ENCODE peak calls at places on chromosomes 7 and 10, in eight cellular contexts. F is heart left ventricle; I is CD4-positive, alpha-beta memory T cell; O is esophagus squamous epithelium; N is CD8-positive, alpha-beta memory T cell; Q is tibial artery; Y is brain microvascular endothelial cell; M is upper lobe of right lung. G is an unnamed sample. For H3K27me3, the result is how much of the 10 kb centered on the place peaks cover.

GRCh38 chr10:13496164-13496563 is 32.6 kb downstream of the BEND7 start:
- DNase-seq in I (no peak), O (no peak), Y (no peak), N (no peak), F (no peak), M (no peak), Q (no peak), G (no peak)

GRCh38 chr7:150413640-150414081 is 34.5 kb downstream of the ZNF775 start:
- DNase-seq in O (no peak), I (no peak), N (no peak), M (no peak), Y (no peak), Q (no peak), F (no peak), G (no peak)

GRCh38 chr7:55130079-55130476 is 111.3 kb downstream of the EGFR start:
- DNase-seq in O (no peak), Y (no peak), F (no peak), Q (no peak), N (no peak), M (no peak), I (no peak), G (no peak)

GRCh38 chr7:29349362-29349761 is 154.8 kb downstream of the CHN2 start:
- DNase-seq in Q (no peak), M (no peak), F (no peak), N (no peak), I (no peak), O (no peak), Y (no peak), G (no peak)

GRCh38 chr7:108581655-108582491 is 12.2 kb downstream of the DNAJB9 start:
- DNase-seq in Y (no peak), I (no peak), F (no peak), N (no peak), Q (no peak), O (no peak), M (no peak), G (no peak)

GRCh38 chr7:155917836-155918385 is 105.6 kb upstream of the SHH start:
- DNase-seq in O (no peak), M (no peak), Y (no peak), N (no peak), I (no peak), F (no peak), Q (no peak), G (no peak)

GRCh38 chr10:123245264-123245663 is 91.1 kb downstream of the BUB3 start:
- DNase-seq in M (no peak), O (no peak), N (no peak), I (no peak), Y (no peak), Q (no peak), F (no peak), G (no peak)

GRCh38 chr7:79822620-79823240 is 311.9 kb upstream of the GNAI1 start:
- DNase-seq in N (no peak), I (no peak), O (no peak), Q (no peak), Y (no peak), F (no peak), M (no peak), G (no peak)

GRCh38 chr10:80529604-80530003 is 8.1 kb upstream of the SH2D4B start:
- DNase-seq in Y (no peak), F (peak), O (no peak), Q (no peak), M (no peak), N (peak), I (peak), G (no peak)

GRCh38 chr7:132312531-132313070 is 263.7 kb downstream of the PLXNA4 start:
- DNase-seq in Y (no peak), Q (no peak), O (no peak), N (no peak), I (no peak), F (no peak), M (no peak), G (no peak)

GRCh38 chr10:61761825-61762217 is 99.1 kb downstream of the CABCOCO1 start:
- DNase-seq in Y (no peak), O (no peak), M (no peak), F (no peak), I (no peak), N (no peak), Q (no peak), G (no peak)

GRCh38 chr10:111475720-111476119 is 398.9 kb downstream of the ADRA2A start:
- DNase-seq in M (no peak), Y (no peak), N (no peak), O (no peak), F (no peak), Q (no peak), I (no peak), G (no peak)

GRCh38 chr10:44008270-44008916 is 359.7 kb upstream of the ZNF32 start:
- DNase-seq in N (no peak), F (peak), Y (peak), I (no peak), O (no peak), Q (no peak), M (no peak), G (no peak)

GRCh38 chr10:125165584-125166340 is 5.4 kb upstream of the CTBP2 start:
- DNase-seq in N (no peak), I (no peak), Y (no peak), Q (no peak), M (no peak), O (no peak), F (no peak), G (no peak)

GRCh38 chr7:8063706-8064297 is 95.2 kb downstream of the GLCCI1 start:
- DNase-seq in F (no peak), Y (no peak), M (no peak), I (no peak), N (no peak), O (no peak), Q (no peak), G (peak)

GRCh38 chr10:77726301-77726700 is 88.7 kb upstream of the KCNMA1 start:
- DNase-seq in O (no peak), M (no peak), Q (no peak), N (no peak), Y (no peak), I (no peak), F (no peak), G (no peak)

GRCh38 chr7:121297843-121298242 is 31.0 kb upstream of the WNT16 start:
- DNase-seq in I (no peak), M (no peak), Q (no peak), Y (no peak), F (no peak), N (no peak), O (no peak), G (no peak)

GRCh38 chr10:127302343-127302742 is 106.0 kb upstream of the INSYN2A start:
- DNase-seq in Q (no peak), I (no peak), N (no peak), Y (no peak), O (no peak), M (no peak), F (no peak), G (peak)

GRCh38 chr10:129935102-129935860 is 28.8 kb downstream of the EBF3 start:
- DNase-seq in N (no peak), F (peak), M (no peak), Q (no peak), Y (no peak), O (no peak), I (no peak), G (no peak)

GRCh38 chr7:152459724-152460251 is 24.0 kb upstream of the KMT2C start:
- DNase-seq in F (peak), Y (no peak), I (no peak), Q (peak), M (peak), O (no peak), N (no peak), G (no peak)

DNA sequence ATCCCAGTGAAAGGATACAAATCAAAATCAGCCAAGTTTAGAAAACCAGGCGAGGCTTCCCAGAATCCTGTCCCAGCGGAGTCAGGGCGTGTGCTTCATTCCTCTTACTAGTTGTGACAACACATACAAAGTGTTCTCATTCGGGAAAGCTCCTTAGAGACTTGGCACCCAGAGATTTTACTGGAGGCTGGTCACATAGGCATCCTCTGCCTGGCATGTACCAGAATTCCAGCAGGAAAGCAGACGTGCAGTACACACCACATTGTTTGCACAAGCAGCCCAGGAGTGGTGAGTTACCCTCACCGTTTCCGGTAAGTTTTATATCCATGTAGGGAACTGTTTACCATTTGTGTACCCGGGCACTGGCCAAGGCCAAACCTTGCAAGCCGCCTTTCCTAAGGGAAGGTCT is 34.9 kb downstream of the MMRN2 start:
- DNase-seq in O (no peak), Y (no peak), N (no peak), M (no peak), F (no peak), I (no peak), Q (no peak), G (no peak)
- H3K27me3 ChIP-seq in O (under half), Y (under half), N (under half), M (under half), F (under half), I (under half), Q (under half), G (under half)

GRCh38 chr10:45580781-45581496 is 91.6 kb downstream of the ZFAND4 start:
- DNase-seq in O (no peak), Y (no peak), Q (no peak), M (no peak), N (no peak), F (no peak), I (peak), G (no peak)
- H3K27ac ChIP-seq in O (peak), Y (no peak), Q (no peak), M (peak), N (peak), F (no peak), I (peak), G (no peak)

DNA sequence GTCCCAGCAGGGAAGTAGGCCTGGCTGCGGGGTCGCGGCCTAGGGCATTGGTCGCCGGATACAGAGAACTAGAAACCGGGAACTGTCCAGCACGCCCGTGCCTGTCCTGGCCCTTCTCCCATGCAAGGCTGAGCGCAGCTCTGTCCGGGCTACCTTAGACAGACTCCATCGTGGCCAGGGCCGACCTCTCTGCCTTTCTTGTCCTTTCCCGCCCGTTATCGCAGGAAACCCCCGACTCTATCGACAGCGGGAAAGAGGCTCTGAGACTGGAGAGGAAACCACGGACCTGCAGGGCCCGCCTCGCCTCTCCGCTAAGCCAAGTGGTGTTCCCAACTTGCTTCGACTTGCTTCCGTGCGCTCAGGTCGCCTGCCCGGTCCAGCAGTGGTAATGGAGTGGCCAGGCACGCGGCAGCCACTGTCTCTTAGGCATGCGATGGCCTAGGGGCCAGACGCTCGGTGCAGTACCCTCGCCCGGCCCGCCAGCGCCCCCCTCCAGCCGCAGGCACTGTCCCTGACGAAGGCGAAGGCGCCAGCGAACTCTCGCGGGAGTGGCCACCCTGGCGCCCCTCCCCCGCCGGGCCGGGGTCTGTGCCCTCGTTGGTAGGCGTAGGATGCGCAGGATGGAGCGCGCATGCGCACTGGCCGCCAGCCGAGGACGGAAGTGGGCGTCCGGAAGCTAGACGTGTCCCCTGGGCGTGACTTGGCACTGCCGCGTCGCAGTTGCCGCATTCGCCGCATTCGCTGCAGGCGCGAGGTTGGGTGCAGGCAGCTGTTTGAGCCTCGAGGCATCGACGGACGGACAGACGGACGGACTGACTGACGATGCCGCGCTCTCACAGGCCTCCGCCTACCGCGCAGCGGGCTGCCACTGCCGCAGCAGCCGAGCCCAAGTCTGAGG is 54.4 kb downstream of the MCMBP start:
- DNase-seq in Y (peak), M (peak), I (peak), N (peak), O (no peak), Q (peak), F (peak), G (no peak)
- H3K4me3 ChIP-seq in Y (peak), M (peak), I (no peak), N (no peak), O (peak), Q (peak), F (no peak), G (no peak)

GRCh38 chr7:127253289-127254162 is 785 bp upstream of the GRM8 start:
- DNase-seq in O (no peak), N (peak), I (peak), F (peak), Y (peak), Q (peak), M (peak), G (peak)
- H3K27me3 ChIP-seq in O (under half), N (under half), I (under half), F (under half), Y (under half), Q (under half), M (half or more), G (under half)

DNA sequence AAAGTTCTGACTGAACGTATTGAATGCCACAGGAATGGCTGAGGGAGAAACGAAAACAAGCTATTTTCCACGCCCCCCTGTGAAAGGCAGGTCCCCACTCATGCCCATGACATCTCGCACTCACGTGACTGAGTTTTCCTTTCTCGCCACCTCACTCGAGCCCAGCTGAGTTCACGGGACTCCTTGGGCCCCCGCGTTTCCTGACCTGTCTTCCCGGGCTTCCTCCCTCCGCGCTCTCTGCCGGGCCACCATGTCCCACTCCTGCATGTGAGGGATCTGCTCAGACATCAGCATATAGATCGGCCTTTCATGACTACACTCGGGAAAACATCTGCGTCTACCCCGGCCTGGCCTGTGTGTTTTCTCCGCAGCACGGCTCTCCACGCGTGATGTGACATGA is 226.0 kb upstream of the ADARB2 start:
- DNase-seq in Y (no peak), O (no peak), N (no peak), F (no peak), I (no peak), M (no peak), Q (no peak), G (no peak)
- H3K27ac ChIP-seq in Y (no peak), O (no peak), N (no peak), F (no peak), I (no peak), M (no peak), Q (no peak), G (no peak)

GRCh38 chr10:89301231-89301630 is 615 bp upstream of the IFIT2 start:
- DNase-seq in M (no peak), Y (no peak), Q (peak), I (no peak), N (no peak), F (no peak), O (no peak), G (peak)

GRCh38 chr10:89306019-89306418 is 4.2 kb downstream of the IFIT2 start:
- DNase-seq in I (no peak), M (no peak), N (no peak), Q (no peak), Y (no peak), O (no peak), F (no peak), G (no peak)

GRCh38 chr10:89301721-89302445 is at the start of gene IFIT2:
- DNase-seq in I (peak), Y (peak), M (no peak), Q (peak), N (peak), O (no peak), F (peak), G (peak)

GRCh38 chr10:89303161-89303560 is 1.3 kb downstream of the IFIT2 start:
- DNase-seq in I (no peak), Y (no peak), M (no peak), Q (no peak), F (no peak), O (no peak), N (no peak), G (no peak)

DNA sequence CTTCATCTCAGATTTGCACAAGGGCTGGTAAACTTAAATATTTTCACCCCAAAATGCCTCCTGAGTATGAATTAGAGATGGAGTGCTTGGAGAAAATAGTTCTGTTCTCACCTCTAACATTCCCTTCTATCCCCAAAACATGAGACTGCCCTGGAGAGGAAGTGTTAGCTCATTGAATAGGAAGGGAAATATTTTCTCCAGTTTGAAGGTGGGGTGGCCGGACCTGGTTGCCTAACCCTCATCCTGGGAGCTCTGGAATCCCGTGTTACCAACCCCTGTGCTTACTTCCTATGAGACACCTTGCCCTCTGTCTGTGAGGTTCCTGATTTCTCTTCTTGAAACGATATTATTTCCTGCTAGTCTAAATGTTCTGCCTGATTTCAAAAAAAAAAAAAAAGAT is 782 bp downstream of the IFIT2 start:
- DNase-seq in Q (no peak), F (no peak), N (no peak), I (no peak), M (no peak), O (no peak), Y (no peak), G (no peak)
- H3K4me3 ChIP-seq in Q (peak), F (peak), N (peak), I (peak), M (peak), O (peak), Y (no peak), G (no peak)

DNA sequence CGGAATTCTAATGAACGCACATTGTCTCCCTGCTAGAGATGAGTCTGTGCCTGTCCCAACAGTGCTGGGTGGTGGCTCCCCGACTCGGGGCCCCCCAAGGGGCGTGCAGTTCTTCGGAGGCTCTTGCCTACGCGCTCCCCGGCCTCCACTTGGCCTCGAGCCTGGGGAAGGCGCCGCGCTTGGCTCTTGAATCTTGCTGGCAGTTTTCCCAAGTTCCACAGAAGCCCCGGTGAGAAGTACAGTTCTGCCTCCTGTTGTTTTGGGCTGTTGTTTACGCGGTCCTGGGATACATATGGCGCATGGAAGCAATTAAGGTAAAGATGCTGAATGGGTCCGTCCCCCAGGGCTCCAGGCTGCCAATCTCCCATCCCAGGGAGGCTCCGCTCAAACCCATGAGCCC is 32.6 kb upstream of the UNCX start:
- DNase-seq in F (no peak), I (no peak), Y (peak), Q (no peak), N (no peak), M (no peak), O (no peak), G (peak)
- H3K27me3 ChIP-seq in F (under half), I (under half), Y (under half), Q (under half), N (under half), M (under half), O (under half), G (under half)

GRCh38 chr10:86483664-86484063 is 37.9 kb downstream of the WAPL start:
- DNase-seq in Y (no peak), I (no peak), Q (no peak), M (no peak), F (no peak), O (no peak), N (no peak), G (no peak)
- H3K27ac ChIP-seq in Y (no peak), I (no peak), Q (no peak), M (no peak), F (no peak), O (no peak), N (no peak), G (no peak)

DNA sequence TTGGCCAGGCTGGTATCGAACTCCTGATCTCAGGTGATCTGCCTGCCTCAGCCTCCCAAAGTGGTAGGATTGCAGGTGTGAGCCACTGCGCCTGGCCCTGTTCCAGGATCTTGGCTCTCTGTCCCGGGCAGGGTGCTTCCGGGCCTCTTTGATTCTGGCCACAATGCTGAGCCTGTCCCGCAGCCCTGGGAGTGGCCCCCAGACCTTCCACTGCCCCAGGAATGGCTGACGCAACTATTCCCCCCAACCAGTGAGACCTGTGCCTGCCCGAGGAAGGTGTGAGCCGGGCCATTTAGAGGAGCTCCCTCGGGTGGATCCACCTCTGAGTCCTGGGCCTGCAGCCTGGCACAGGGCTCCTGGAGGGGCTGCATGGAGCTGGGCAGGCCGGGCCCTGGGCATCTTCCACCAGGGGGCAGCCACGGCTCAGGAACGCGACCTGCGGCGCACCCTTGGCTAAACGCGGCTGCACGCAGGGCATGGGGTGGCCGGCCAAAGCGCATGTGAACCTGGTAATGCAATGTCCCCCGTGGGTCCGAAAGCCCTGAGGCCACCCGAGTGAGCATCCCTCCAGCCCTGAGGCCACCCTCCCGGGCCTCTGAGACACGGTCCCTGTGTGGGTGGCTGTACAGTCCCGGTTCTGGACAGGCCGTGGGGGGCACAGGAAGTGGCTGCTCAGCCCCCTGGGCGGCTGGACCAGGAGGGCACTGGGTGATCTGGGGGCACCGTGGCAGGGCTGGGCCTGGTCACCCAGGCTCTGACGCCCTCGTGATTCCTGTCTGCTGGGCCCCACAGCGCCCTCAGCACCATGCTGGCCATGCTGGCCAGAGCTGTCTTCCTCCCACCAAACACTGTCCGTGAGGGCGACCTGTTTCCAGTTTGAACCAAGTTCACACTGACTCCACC is 24.8 kb downstream of the GRIFIN start:
- DNase-seq in Q (peak), N (peak), Y (peak), F (peak), O (no peak), M (peak), I (peak), G (peak)
- H3K4me3 ChIP-seq in Q (peak), N (peak), Y (peak), F (peak), O (peak), M (peak), I (no peak), G (peak)

GRCh38 chr10:8035641-8036520 is 18.6 kb upstream of the GATA3 start:
- DNase-seq in N (no peak), M (no peak), O (no peak), Q (peak), F (no peak), I (peak), Y (no peak), G (no peak)
- H3K27me3 ChIP-seq in N (half or more), M (half or more), O (under half), Q (under half), F (half or more), I (half or more), Y (half or more), G (half or more)

G was measured in A673.